ENCODE peak calls at places on chromosomes 1 and 21, in five cellular contexts. D is uterus, I is body of pancreas, B is neural progenitor cell, U is PC-9. P is an unnamed sample.

GRCh38 chr21:41885341-41886024 is 6.3 kb upstream of the PRDM15 start:
- DNase-seq in D (no peak), I (peak), U (no peak), B (no peak), P (no peak)

GRCh38 chr1:245549981-245550701 is 395.4 kb downstream of the KIF26B start:
- DNase-seq in U (no peak), B (peak), D (no peak), I (no peak), P (no peak)

GRCh38 chr1:209614906-209615305 is 31.4 kb downstream of the CAMK1G start:
- DNase-seq in D (no peak), B (no peak), U (no peak), I (no peak), P (no peak)

GRCh38 chr1:119481951-119482350 is 25.1 kb upstream of the HSD3B1 start:
- DNase-seq in D (no peak), U (no peak), B (no peak), I (no peak), P (no peak)

GRCh38 chr1:87024936-87025537 is 110.6 kb downstream of the HS2ST1 start:
- DNase-seq in U (no peak), I (no peak), D (no peak), B (peak), P (peak)

GRCh38 chr1:27525296-27526271 is 35.6 kb upstream of the WASF2 start:
- DNase-seq in B (peak), U (no peak), I (peak), D (peak), P (peak)

GRCh38 chr1:43437031-43437973 is 16.4 kb downstream of the HYI start:
- DNase-seq in U (no peak), B (no peak), D (peak), I (no peak), P (no peak)

GRCh38 chr1:224114787-224115175 is 870 bp downstream of the FBXO28 start:
- DNase-seq in U (no peak), B (peak), I (no peak), D (no peak), P (no peak)

GRCh38 chr1:153617677-153618076 is 1.6 kb upstream of the S100A14 start:
- DNase-seq in I (no peak), B (peak), U (no peak), D (peak), P (peak)

GRCh38 chr1:172513480-172513879 is 19.5 kb upstream of the SUCO start:
- DNase-seq in B (no peak), D (no peak), U (peak), I (no peak), P (peak)

GRCh38 chr1:209651148-209651547 is 1.1 kb downstream of the LAMB3 start:
- DNase-seq in D (no peak), I (peak), B (no peak), U (peak), P (peak)

GRCh38 chr1:232576537-232576936 is 53.4 kb downstream of the SIPA1L2 start:
- DNase-seq in I (no peak), B (no peak), U (no peak), D (no peak), P (no peak)

GRCh38 chr1:172970186-172970585 is 80.6 kb downstream of the TNFSF18 start:
- DNase-seq in I (no peak), B (peak), U (no peak), D (no peak), P (peak)

GRCh38 chr21:42311160-42311559 is 4.0 kb downstream of the TFF3 start:
- DNase-seq in B (no peak), D (no peak), U (no peak), I (no peak), P (no peak)

GRCh38 chr1:67307251-67308060 is at the start of gene IL12RB2:
- DNase-seq in B (peak), U (no peak), D (no peak), I (peak), P (no peak)

GRCh38 chr1:43255438-43256210 is 14.2 kb upstream of the TMEM125 start:
- DNase-seq in I (peak), B (no peak), D (no peak), U (no peak), P (no peak)

GRCh38 chr1:175548774-175549173 is 194.6 kb downstream of the TNR start:
- DNase-seq in I (peak), B (no peak), D (no peak), U (no peak), P (no peak)

GRCh38 chr21:42754270-42754933 is 101.0 kb downstream of the PDE9A start:
- DNase-seq in I (no peak), B (no peak), U (no peak), D (no peak), P (no peak)

GRCh38 chr21:42513151-42513984 is at the start of gene SLC37A1:
- DNase-seq in D (no peak), U (no peak), I (no peak), B (peak), P (no peak)

GRCh38 chr1:3306583-3307285 is 147.7 kb upstream of the ARHGEF16 start:
- DNase-seq in D (no peak), U (peak), I (no peak), B (no peak), P (peak)

GRCh38 chr1:201215531-201216357 is 25.1 kb downstream of the IGFN1 start:
- DNase-seq in D (peak), B (no peak), U (no peak), I (no peak), P (no peak)

GRCh38 chr1:245645406-245645805 is 490.6 kb downstream of the KIF26B start:
- DNase-seq in D (no peak), B (no peak), U (no peak), I (no peak), P (no peak)

GRCh38 chr1:3585940-3586568 is 25.3 kb downstream of the MEGF6 start:
- DNase-seq in I (no peak), B (no peak), U (no peak), D (no peak), P (no peak)

GRCh38 chr1:39836595-39837110 is 46.7 kb downstream of the TRIT1 start:
- DNase-seq in B (no peak), I (no peak), U (no peak), D (no peak), P (no peak)

GRCh38 chr1:207026177-207026576 is 6.4 kb downstream of the C1orf116 start:
- DNase-seq in I (no peak), B (no peak), D (no peak), U (no peak), P (peak)

GRCh38 chr1:225152061-225152460 is 222.6 kb downstream of the DNAH14 start:
- DNase-seq in I (no peak), B (no peak), U (no peak), D (no peak), P (no peak)

GRCh38 chr1:183093066-183093668 is 69.9 kb downstream of the LAMC1 start:
- DNase-seq in B (no peak), U (no peak), I (no peak), D (no peak), P (no peak)

GRCh38 chr1:197178998-197179397 is 32.5 kb upstream of the ASPM start:
- DNase-seq in I (no peak), B (no peak), D (no peak), U (peak), P (peak)

GRCh38 chr1:94954292-94955220 is 27.6 kb upstream of the CNN3 start:
- DNase-seq in D (no peak), B (peak), U (no peak), I (no peak), P (no peak)

GRCh38 chr21:37416914-37417313 is 50.3 kb downstream of the DYRK1A start:
- DNase-seq in U (no peak), D (no peak), B (no peak), I (no peak), P (no peak)

GRCh38 chr1:160427625-160428024 is 27.3 kb downstream of the VANGL2 start:
- DNase-seq in B (no peak), U (no peak), I (no peak), D (no peak), P (no peak)

GRCh38 chr1:242523282-242523967 is 1.1 kb downstream of the PLD5 start:
- DNase-seq in U (no peak), D (no peak), B (peak), I (no peak), P (no peak)

GRCh38 chr1:182555493-182555892 is 33.6 kb downstream of the RNASEL start:
- DNase-seq in I (no peak), D (no peak), B (no peak), U (no peak), P (no peak)

DNA sequence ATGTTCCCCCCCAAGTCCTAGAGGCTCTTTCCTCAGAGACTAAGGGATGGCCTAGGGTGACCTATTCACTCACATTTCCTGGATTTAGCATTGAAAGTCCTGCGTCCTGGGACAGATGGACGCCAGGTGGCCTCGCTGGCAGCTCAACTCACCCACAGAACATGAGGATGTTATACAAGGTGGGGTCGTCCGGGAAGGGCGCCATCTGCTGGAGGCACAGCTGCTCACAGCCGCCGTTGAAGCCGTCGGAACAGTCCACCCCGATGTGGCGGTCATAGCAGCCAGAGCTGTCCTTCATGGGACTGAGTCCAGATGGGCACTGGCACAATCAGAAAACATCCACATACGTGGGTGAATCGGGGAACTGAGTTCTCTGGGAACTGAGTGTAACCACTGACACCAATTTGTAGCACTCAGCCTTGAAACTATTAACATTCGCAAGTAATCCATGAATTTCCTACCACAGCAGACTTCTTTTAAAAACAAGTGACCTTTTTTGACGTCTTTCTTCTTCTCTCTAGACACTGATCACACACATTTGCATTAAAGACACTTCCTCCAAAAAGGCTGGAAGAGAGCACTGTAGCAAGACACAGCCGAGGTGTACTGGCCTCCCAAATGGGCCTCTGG is 215.4 kb downstream of the ASTN1 start:
- DNase-seq in D (no peak), B (peak), U (peak), I (peak), P (no peak)
- TF ChIP-seq CTCF in D (no peak), B (peak), U (peak), I (peak), P (peak)

GRCh38 chr1:13228343-13228781 is 2.4 kb upstream of the PRAMEF18 start:
- DNase-seq in I (peak), B (no peak), U (no peak), D (no peak), P (no peak)
- TF ChIP-seq CTCF in I (peak), B (no peak), U (peak), D (no peak), P (peak)

GRCh38 chr1:204751883-204752687 is 66.5 kb upstream of the LRRN2 start:
- DNase-seq in D (no peak), U (peak), B (peak), I (no peak), P (no peak)
- TF ChIP-seq CTCF in D (no peak), U (no peak), B (peak), I (no peak), P (no peak)

GRCh38 chr1:58815680-58816071 is 31.8 kb upstream of the JUN start:
- DNase-seq in D (no peak), U (peak), B (peak), I (peak), P (peak)

GRCh38 chr1:58814251-58815068 is 30.6 kb upstream of the JUN start:
- DNase-seq in I (peak), U (peak), B (peak), D (peak), P (no peak)

GRCh38 chr1:58815069-58815679 is 31.3 kb upstream of the JUN start:
- DNase-seq in D (peak), I (peak), B (peak), U (peak), P (peak)

GRCh38 chr1:58816747-58817221 is 32.9 kb upstream of the JUN start:
- DNase-seq in U (no peak), I (no peak), B (no peak), D (no peak), P (no peak)

GRCh38 chr1:58816072-58816746 is 32.4 kb upstream of the JUN start:
- DNase-seq in B (peak), U (peak), D (peak), I (peak), P (peak)
- TF ChIP-seq CTCF in B (peak), U (no peak), D (peak), I (peak), P (peak)

GRCh38 chr1:221994939-221995338 is 253.1 kb upstream of the DUSP10 start:
- DNase-seq in U (no peak), B (no peak), D (no peak), I (no peak), P (peak)
- TF ChIP-seq CTCF in U (no peak), B (no peak), D (no peak), I (no peak), P (no peak)

GRCh38 chr1:169510060-169510459 is 24.3 kb upstream of the SLC19A2 start:
- DNase-seq in U (no peak), I (no peak), D (no peak), B (no peak), P (no peak)

GRCh38 chr1:169511339-169512028 is 25.7 kb upstream of the SLC19A2 start:
- DNase-seq in U (peak), D (peak), B (no peak), I (no peak), P (peak)

GRCh38 chr1:169508432-169509338 is 22.9 kb upstream of the SLC19A2 start:
- DNase-seq in D (no peak), B (no peak), I (no peak), U (no peak), P (no peak)

GRCh38 chr1:169507413-169507812 is 21.7 kb upstream of the SLC19A2 start:
- DNase-seq in U (no peak), I (no peak), B (no peak), D (no peak), P (no peak)

DNA sequence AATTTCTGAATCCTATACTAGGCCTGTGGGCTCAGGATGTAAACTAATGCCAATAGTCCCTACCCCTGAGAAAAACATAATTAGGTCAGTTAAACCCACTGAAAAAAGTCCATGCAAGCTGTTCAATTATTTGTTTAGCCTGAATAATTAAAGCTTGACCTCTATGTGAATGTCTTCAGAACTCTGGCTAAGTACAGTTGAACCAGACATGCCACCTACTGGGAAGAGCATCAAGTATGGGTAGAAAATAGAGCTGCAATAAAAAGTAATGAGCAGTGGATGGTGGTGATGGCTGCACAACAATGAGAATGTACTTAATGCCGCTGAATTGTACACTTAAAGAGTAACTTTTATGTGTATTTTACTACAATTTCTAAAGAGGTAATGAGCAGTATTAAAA is 23.6 kb upstream of the SLC19A2 start:
- DNase-seq in I (no peak), D (no peak), B (no peak), U (no peak), P (no peak)
- TF ChIP-seq CTCF in I (peak), D (no peak), B (no peak), U (no peak), P (no peak)

P was measured in HFFc6.